ENCODE peak calls at places on chromosomes 1 and 21, in four cellular contexts. One of them, this sample, is unnamed.

GRCh38 chr1:27161594-27161993 is 6.7 kb upstream of the SLC9A1 start:
- DNase-seq in GM12878: peak; percentile 65
- DNase-seq in HepG2: no peak
- DNase-seq in K562: no peak
- DNase-seq in this sample: no peak

GRCh38 chr21:38291875-38292274 is 35.1 kb downstream of the KCNJ15 start:
- DNase-seq in GM12878: no peak
- DNase-seq in HepG2: no peak
- DNase-seq in K562: no peak
- DNase-seq in this sample: no peak

GRCh38 chr1:33435096-33435820 is 4.4 kb upstream of the PHC2 start:
- DNase-seq in GM12878: no peak
- DNase-seq in HepG2: no peak
- DNase-seq in K562: no peak
- DNase-seq in this sample: no peak

GRCh38 chr1:93129507-93130099 is 50.5 kb downstream of the MTF2 start:
- DNase-seq in GM12878: no peak
- DNase-seq in HepG2: peak; percentile 37
- DNase-seq in K562: no peak
- DNase-seq in this sample: no peak

GRCh38 chr1:29650476-29650875 is 414.2 kb downstream of the PTPRU start:
- DNase-seq in GM12878: no peak
- DNase-seq in HepG2: no peak
- DNase-seq in K562: no peak
- DNase-seq in this sample: no peak

GRCh38 chr1:43687301-43688108 is 19.8 kb upstream of the ST3GAL3 start:
- DNase-seq in GM12878: no peak
- DNase-seq in HepG2: no peak
- DNase-seq in K562: no peak
- DNase-seq in this sample: no peak

GRCh38 chr1:225845097-225845496 is 35.2 kb downstream of the EPHX1 start:
- DNase-seq in GM12878: no peak
- DNase-seq in HepG2: no peak
- DNase-seq in K562: no peak
- DNase-seq in this sample: no peak

GRCh38 chr1:232709339-232709738 is 79.4 kb upstream of the SIPA1L2 start:
- DNase-seq in GM12878: no peak
- DNase-seq in HepG2: no peak
- DNase-seq in K562: no peak
- DNase-seq in this sample: no peak

GRCh38 chr1:31701137-31701736 is 2.6 kb downstream of the COL16A1 start:
- DNase-seq in GM12878: no peak
- DNase-seq in HepG2: peak; percentile 97
- DNase-seq in K562: peak; percentile 83
- DNase-seq in this sample: no peak

GRCh38 chr1:183185941-183186490 is at the start of gene LAMC2:
- DNase-seq in GM12878: no peak
- DNase-seq in HepG2: no peak
- DNase-seq in K562: no peak
- DNase-seq in this sample: peak; percentile 83

GRCh38 chr1:222523852-222524251 is 24.1 kb downstream of the HHIPL2 start:
- DNase-seq in GM12878: no peak
- DNase-seq in HepG2: no peak
- DNase-seq in K562: no peak
- DNase-seq in this sample: no peak

GRCh38 chr1:17134036-17134435 is 14.8 kb upstream of the PADI2 start:
- DNase-seq in GM12878: no peak
- DNase-seq in HepG2: no peak
- DNase-seq in K562: no peak
- DNase-seq in this sample: no peak

GRCh38 chr1:156259805-156260204 is 11.9 kb upstream of the PAQR6 start:
- DNase-seq in GM12878: no peak
- DNase-seq in HepG2: no peak
- DNase-seq in K562: no peak
- DNase-seq in this sample: no peak

GRCh38 chr1:214678386-214678785 is 75.4 kb downstream of the CENPF start:
- DNase-seq in GM12878: no peak
- DNase-seq in HepG2: peak; percentile 96
- DNase-seq in K562: no peak
- DNase-seq in this sample: no peak

GRCh38 chr1:68448365-68448764 is 1.4 kb downstream of the RPE65 start:
- DNase-seq in GM12878: no peak
- DNase-seq in HepG2: no peak
- DNase-seq in K562: no peak
- DNase-seq in this sample: peak; percentile 22

GRCh38 chr21:36860736-36861594 is 105.5 kb downstream of the HLCS start:
- DNase-seq in GM12878: no peak
- DNase-seq in HepG2: peak; percentile 72
- DNase-seq in K562: peak; percentile 28
- DNase-seq in this sample: no peak

GRCh38 chr1:28971980-28972771 is 57.8 kb downstream of the EPB41 start:
- DNase-seq in GM12878: no peak
- DNase-seq in HepG2: no peak
- DNase-seq in K562: no peak
- DNase-seq in this sample: no peak

GRCh38 chr1:207286747-207287528 is 34.5 kb upstream of the CD55 start:
- DNase-seq in GM12878: no peak
- DNase-seq in HepG2: no peak
- DNase-seq in K562: no peak
- DNase-seq in this sample: no peak

GRCh38 chr1:207289756-207290155 is 31.7 kb upstream of the CD55 start:
- DNase-seq in GM12878: no peak
- DNase-seq in HepG2: no peak
- DNase-seq in K562: no peak
- DNase-seq in this sample: no peak

GRCh38 chr1:207288315-207288714 is 33.2 kb upstream of the CD55 start:
- DNase-seq in GM12878: no peak
- DNase-seq in HepG2: no peak
- DNase-seq in K562: no peak
- DNase-seq in this sample: no peak

GRCh38 chr1:207291723-207292122 is 29.8 kb upstream of the CD55 start:
- DNase-seq in GM12878: no peak
- DNase-seq in HepG2: no peak
- DNase-seq in K562: no peak
- DNase-seq in this sample: no peak
- TF ChIP-seq NR2C2 in GM12878: no peak
- TF ChIP-seq NR2C2 in HepG2: no peak
- TF ChIP-seq NR2C2 in K562: no peak
- TF ChIP-seq NR2C2 in this sample: no peak

DNA sequence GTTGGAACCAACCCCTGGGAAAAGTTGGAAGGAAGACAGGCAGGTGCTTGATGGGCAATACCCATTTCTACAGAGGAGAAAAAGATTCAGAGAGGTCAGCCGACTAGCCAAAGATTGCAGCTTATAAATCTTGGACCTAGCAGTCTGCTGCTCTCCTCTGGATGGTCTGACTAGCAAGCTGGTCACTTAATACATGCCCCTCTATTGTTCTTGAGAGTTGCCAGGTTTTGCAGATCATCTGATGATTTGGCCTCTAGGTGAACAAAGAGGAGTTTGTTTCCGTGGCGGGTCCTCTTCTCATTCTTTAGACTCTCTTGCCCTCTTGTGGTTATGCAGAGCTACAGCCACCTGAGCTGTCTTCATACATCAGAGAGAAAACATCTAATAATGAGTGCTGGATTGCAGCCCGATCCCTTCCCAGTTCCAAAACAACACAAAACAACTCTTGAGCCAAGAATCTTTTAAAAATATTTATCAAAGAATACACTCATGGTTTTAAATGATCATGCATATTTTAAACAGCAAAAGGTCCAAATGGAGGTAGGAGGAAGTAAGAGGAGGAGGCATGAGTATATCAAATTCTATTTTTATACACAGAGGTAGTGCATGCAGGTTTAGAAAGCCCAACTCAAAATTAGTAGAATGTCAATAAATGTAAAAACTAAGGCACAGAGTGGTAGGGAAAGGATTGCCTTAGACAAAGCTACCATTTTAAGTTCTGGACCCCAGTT is 115.7 kb downstream of the SLC30A10 start:
- DNase-seq in GM12878: no peak
- DNase-seq in HepG2: peak; percentile 85
- DNase-seq in K562: peak; percentile 80
- DNase-seq in this sample: peak; percentile 51
- TF ChIP-seq CREB1 in GM12878: no peak
- TF ChIP-seq CREB1 in HepG2: no peak
- TF ChIP-seq CREB1 in K562: no peak
- TF ChIP-seq CREB1 in this sample: no peak

GRCh38 chr1:171912509-171913185 is 71.3 kb downstream of the DNM3 start:
- DNase-seq in GM12878: no peak
- DNase-seq in HepG2: no peak
- DNase-seq in K562: no peak
- DNase-seq in this sample: no peak

GRCh38 chr1:171911506-171911905 is 70.2 kb downstream of the DNM3 start:
- DNase-seq in GM12878: no peak
- DNase-seq in HepG2: no peak
- DNase-seq in K562: no peak
- DNase-seq in this sample: no peak

GRCh38 chr1:171916315-171916771 is 75.0 kb downstream of the DNM3 start:
- DNase-seq in GM12878: no peak
- DNase-seq in HepG2: no peak
- DNase-seq in K562: no peak
- DNase-seq in this sample: no peak

GRCh38 chr1:171910786-171911185 is 69.5 kb downstream of the DNM3 start:
- DNase-seq in GM12878: no peak
- DNase-seq in HepG2: no peak
- DNase-seq in K562: no peak
- DNase-seq in this sample: no peak

DNA sequence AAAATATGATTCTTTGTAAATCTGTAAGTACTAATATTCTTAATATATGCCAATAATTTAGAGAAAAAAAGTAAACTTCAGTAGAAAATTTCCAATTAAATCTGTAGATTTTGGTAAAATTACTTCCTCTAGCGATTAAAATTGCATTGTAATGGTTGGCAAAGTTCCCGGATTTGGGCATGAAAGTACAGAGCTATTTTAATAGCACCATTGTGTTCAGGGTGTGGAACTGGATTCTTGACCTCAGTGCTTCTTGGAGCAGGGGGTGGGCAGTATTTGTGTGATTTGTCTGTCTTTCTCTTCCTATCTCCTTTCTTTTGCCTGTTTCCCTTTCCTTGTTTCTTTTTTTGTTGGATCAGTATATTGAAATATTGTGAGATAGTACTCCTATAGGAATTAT is 72.1 kb downstream of the DNM3 start:
- DNase-seq in GM12878: no peak
- DNase-seq in HepG2: peak; percentile 5
- DNase-seq in K562: no peak
- DNase-seq in this sample: no peak
- TF ChIP-seq NR2C2 in GM12878: no peak
- TF ChIP-seq NR2C2 in HepG2: no peak
- TF ChIP-seq NR2C2 in K562: no peak
- TF ChIP-seq NR2C2 in this sample: no peak

DNA sequence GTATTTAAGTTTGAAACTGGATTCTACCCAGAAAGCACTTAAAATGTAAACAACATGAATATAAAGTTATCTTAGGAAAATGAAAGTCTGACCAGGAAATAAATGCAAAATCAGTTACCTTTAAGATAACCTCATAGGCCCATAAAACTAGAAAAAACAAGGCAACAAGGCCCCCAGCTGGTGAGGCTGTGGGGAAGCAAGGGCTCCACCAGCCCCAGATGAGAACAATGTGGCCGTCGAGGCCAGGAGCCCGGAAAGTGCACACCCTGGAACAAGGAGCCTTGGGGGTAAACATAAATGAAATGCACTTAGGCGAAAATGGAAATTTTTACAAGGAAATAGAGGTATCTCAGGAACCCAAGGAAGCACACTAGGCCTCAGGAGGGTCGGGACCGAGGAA is 37.9 kb upstream of the BMP8B start:
- DNase-seq in GM12878: no peak
- DNase-seq in HepG2: no peak
- DNase-seq in K562: no peak
- DNase-seq in this sample: no peak
- TF ChIP-seq CREB1 in GM12878: no peak
- TF ChIP-seq CREB1 in HepG2: no peak
- TF ChIP-seq CREB1 in K562: no peak
- TF ChIP-seq CREB1 in this sample: no peak

DNA sequence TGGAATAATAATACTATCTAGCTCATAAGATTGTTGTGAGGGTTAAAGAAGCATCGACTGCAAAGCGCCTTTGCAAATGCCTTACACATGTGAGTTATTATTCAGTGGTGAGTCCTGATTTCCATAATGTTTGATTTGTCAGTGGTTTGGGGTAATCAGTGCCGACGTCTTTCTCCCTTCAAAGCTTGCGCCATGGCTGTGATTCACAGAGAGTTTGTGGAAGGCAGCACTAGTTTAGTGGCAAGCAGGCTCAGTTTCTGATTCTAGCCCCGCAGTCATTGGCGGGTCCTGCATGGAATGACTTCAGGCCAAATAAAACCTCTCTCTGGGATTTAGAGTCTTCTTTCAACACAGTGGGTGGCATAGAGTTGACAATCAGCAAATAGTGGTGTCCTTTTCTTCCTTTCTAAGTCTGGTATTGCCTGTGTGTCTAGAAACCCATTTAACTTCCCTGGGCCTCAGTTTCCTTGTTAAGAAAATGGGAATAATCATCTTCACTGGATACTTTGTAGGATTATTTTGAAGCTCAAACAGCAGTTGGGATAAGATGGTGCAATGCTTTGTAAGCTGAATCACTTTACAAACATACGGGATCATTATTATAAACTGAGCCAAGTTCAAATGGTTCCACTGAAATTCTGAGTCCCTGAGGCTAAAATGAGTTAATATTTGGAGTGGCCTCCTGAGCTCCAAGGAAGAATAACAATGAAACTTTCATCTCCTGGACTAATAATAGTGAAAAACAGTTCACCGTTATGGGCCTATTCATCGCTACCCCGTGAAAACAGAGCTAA is 388.2 kb downstream of the PLPP3 start:
- DNase-seq in GM12878: no peak
- DNase-seq in HepG2: peak; percentile 39
- DNase-seq in K562: no peak
- DNase-seq in this sample: no peak
- TF ChIP-seq NR2C2 in GM12878: no peak
- TF ChIP-seq NR2C2 in HepG2: no peak
- TF ChIP-seq NR2C2 in K562: no peak
- TF ChIP-seq NR2C2 in this sample: no peak

DNA sequence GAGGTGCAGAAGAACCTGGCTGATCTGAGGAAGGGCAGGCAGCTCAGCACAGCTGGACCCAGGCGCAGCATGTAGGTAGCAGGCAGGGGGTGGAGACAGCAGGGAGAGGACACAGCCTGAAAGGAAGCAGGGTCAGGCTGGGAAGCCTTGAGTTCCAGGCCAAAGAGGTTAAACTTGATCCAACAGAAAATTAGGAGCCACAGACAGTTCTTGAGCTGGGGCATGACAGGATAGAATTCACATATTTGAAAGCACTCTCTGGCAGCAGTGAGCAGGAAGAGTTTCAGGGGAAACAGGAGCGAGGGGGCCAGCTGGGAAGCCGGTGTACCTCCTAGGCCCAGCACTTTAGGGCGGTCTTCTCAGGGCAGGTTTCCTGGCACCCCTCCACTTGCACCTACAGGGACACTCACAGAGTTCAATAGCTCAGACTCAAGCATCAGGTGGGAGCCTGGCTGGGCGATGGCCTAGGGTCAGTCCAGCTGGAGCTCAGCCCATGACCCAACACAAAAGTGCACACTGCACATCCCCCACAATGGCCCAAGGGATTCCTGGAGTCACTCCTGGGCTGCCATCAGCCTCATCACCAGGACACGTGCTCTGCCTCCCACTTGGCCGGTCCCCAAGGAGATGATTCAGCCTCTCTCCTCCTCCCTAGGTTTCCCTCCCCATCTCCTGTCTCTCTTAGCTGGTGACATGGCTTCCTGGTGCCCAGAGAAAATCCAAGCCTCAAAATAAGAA is 22.7 kb downstream of the MATN1 start:
- DNase-seq in GM12878: no peak
- DNase-seq in HepG2: no peak
- DNase-seq in K562: no peak
- DNase-seq in this sample: no peak
- TF ChIP-seq CREB1 in GM12878: no peak
- TF ChIP-seq CREB1 in HepG2: no peak
- TF ChIP-seq CREB1 in K562: no peak
- TF ChIP-seq CREB1 in this sample: no peak